ENCODE peak calls at places on chromosomes 4 and X, in seven cellular contexts. One of them, this sample, is unnamed.

GRCh38 chrX:41002021-41002420 is 83.2 kb upstream of the USP9X start:
- DNase-seq in K562: no peak
- DNase-seq in HCT116: no peak
- DNase-seq in GM12878: no peak
- DNase-seq in HepG2: peak; percentile 64
- DNase-seq in SK-N-SH: no peak
- DNase-seq in H1: no peak
- DNase-seq in this sample: no peak

GRCh38 chr4:99655315-99656081 is 2.1 kb downstream of the C4orf54 start:
- DNase-seq in GM12878: no peak
- DNase-seq in K562: no peak
- DNase-seq in HepG2: no peak
- DNase-seq in SK-N-SH: no peak
- DNase-seq in H1: no peak
- DNase-seq in HCT116: no peak
- DNase-seq in this sample: peak; percentile 63

GRCh38 chrX:17242470-17242869 is 132.5 kb upstream of the NHS start:
- DNase-seq in HCT116: peak; percentile 34
- DNase-seq in HepG2: peak; percentile 10
- DNase-seq in H1: peak; percentile 1
- DNase-seq in K562: peak; percentile 41
- DNase-seq in GM12878: no peak
- DNase-seq in SK-N-SH: peak; percentile 57
- DNase-seq in this sample: peak; percentile 66

GRCh38 chr4:3498901-3499510 is 33.2 kb downstream of the LRPAP1 start:
- DNase-seq in HCT116: no peak
- DNase-seq in GM12878: no peak
- DNase-seq in H1: no peak
- DNase-seq in K562: no peak
- DNase-seq in SK-N-SH: no peak
- DNase-seq in HepG2: no peak
- DNase-seq in this sample: no peak

GRCh38 chr4:153177841-153178240 is 26.4 kb upstream of the TRIM2 start:
- DNase-seq in HepG2: no peak
- DNase-seq in K562: no peak
- DNase-seq in H1: no peak
- DNase-seq in SK-N-SH: no peak
- DNase-seq in GM12878: no peak
- DNase-seq in HCT116: no peak
- DNase-seq in this sample: no peak

GRCh38 chr4:99790796-99791617 is 25.6 kb upstream of the DAPP1 start:
- DNase-seq in SK-N-SH: no peak
- DNase-seq in K562: no peak
- DNase-seq in HCT116: no peak
- DNase-seq in GM12878: no peak
- DNase-seq in HepG2: no peak
- DNase-seq in H1: no peak
- DNase-seq in this sample: no peak

GRCh38 chrX:9875801-9876200 is 89.6 kb downstream of the SHROOM2 start:
- DNase-seq in HCT116: no peak
- DNase-seq in K562: no peak
- DNase-seq in H1: no peak
- DNase-seq in HepG2: no peak
- DNase-seq in GM12878: no peak
- DNase-seq in SK-N-SH: no peak
- DNase-seq in this sample: no peak

GRCh38 chrX:41909068-41909467 is 14.3 kb downstream of the CASK start:
- DNase-seq in HepG2: no peak
- DNase-seq in SK-N-SH: no peak
- DNase-seq in HCT116: no peak
- DNase-seq in H1: no peak
- DNase-seq in K562: no peak
- DNase-seq in GM12878: no peak
- DNase-seq in this sample: no peak

GRCh38 chr4:157220026-157220881 is at the start of gene GRIA2:
- DNase-seq in GM12878: no peak
- DNase-seq in SK-N-SH: peak; percentile 89
- DNase-seq in K562: peak; percentile 4
- DNase-seq in HCT116: no peak
- DNase-seq in HepG2: peak; percentile 1
- DNase-seq in H1: no peak
- DNase-seq in this sample: peak; percentile 76

GRCh38 chr4:2848449-2848848 is 4.8 kb downstream of the ADD1 start:
- DNase-seq in SK-N-SH: no peak
- DNase-seq in H1: no peak
- DNase-seq in K562: peak; percentile 44
- DNase-seq in HepG2: peak; percentile 36
- DNase-seq in HCT116: no peak
- DNase-seq in GM12878: no peak
- DNase-seq in this sample: no peak

GRCh38 chrX:11336201-11336600 is 43.0 kb downstream of the AMELX start:
- DNase-seq in K562: no peak
- DNase-seq in H1: no peak
- DNase-seq in HCT116: no peak
- DNase-seq in HepG2: no peak
- DNase-seq in GM12878: no peak
- DNase-seq in SK-N-SH: no peak
- DNase-seq in this sample: no peak

GRCh38 chrX:16587776-16588175 is 62.2 kb upstream of the S100G start:
- DNase-seq in H1: no peak
- DNase-seq in HepG2: no peak
- DNase-seq in GM12878: no peak
- DNase-seq in K562: no peak
- DNase-seq in SK-N-SH: no peak
- DNase-seq in HCT116: no peak
- DNase-seq in this sample: no peak

GRCh38 chr4:106650701-106651100 is 282.1 kb upstream of the GIMD1 start:
- DNase-seq in HCT116: no peak
- DNase-seq in GM12878: no peak
- DNase-seq in SK-N-SH: no peak
- DNase-seq in HepG2: no peak
- DNase-seq in K562: no peak
- DNase-seq in H1: no peak
- DNase-seq in this sample: no peak

GRCh38 chr4:10640535-10641159 is 43.9 kb downstream of the CLNK start:
- DNase-seq in H1: no peak
- DNase-seq in HepG2: no peak
- DNase-seq in HCT116: no peak
- DNase-seq in GM12878: no peak
- DNase-seq in K562: no peak
- DNase-seq in SK-N-SH: no peak
- DNase-seq in this sample: no peak

GRCh38 chr4:30792616-30793015 is 72.4 kb downstream of the PCDH7 start:
- DNase-seq in GM12878: no peak
- DNase-seq in HepG2: no peak
- DNase-seq in K562: no peak
- DNase-seq in HCT116: no peak
- DNase-seq in H1: no peak
- DNase-seq in SK-N-SH: no peak
- DNase-seq in this sample: no peak

GRCh38 chr4:28228575-28228974 is 1367.9 kb downstream of the STIM2 start:
- DNase-seq in HCT116: no peak
- DNase-seq in HepG2: no peak
- DNase-seq in K562: no peak
- DNase-seq in H1: no peak
- DNase-seq in SK-N-SH: no peak
- DNase-seq in GM12878: no peak
- DNase-seq in this sample: no peak

GRCh38 chr4:3007724-3008123 is 44.4 kb downstream of the GRK4 start:
- DNase-seq in GM12878: no peak
- DNase-seq in HepG2: no peak
- DNase-seq in HCT116: no peak
- DNase-seq in H1: no peak
- DNase-seq in SK-N-SH: no peak
- DNase-seq in K562: no peak
- DNase-seq in this sample: no peak

GRCh38 chr4:26787461-26788340 is 72.9 kb upstream of the STIM2 start:
- DNase-seq in SK-N-SH: no peak
- DNase-seq in H1: peak; percentile 64
- DNase-seq in HCT116: peak; percentile 70
- DNase-seq in K562: peak; percentile 65
- DNase-seq in GM12878: no peak
- DNase-seq in HepG2: peak; percentile 32
- DNase-seq in this sample: peak; percentile 6

GRCh38 chrX:18938710-18939109 is 45.2 kb downstream of the PHKA2 start:
- DNase-seq in SK-N-SH: no peak
- DNase-seq in H1: no peak
- DNase-seq in K562: no peak
- DNase-seq in HCT116: no peak
- DNase-seq in GM12878: no peak
- DNase-seq in HepG2: no peak
- DNase-seq in this sample: peak; percentile 12

GRCh38 chrX:65706041-65706828 is 38.8 kb downstream of the MSN start:
- DNase-seq in H1: no peak
- DNase-seq in HCT116: no peak
- DNase-seq in HepG2: no peak
- DNase-seq in GM12878: no peak
- DNase-seq in SK-N-SH: no peak
- DNase-seq in K562: no peak
- DNase-seq in this sample: no peak

GRCh38 chrX:118864063-118864630 is 40.5 kb downstream of the ZCCHC12 start:
- DNase-seq in GM12878: no peak
- DNase-seq in K562: no peak
- DNase-seq in HepG2: no peak
- DNase-seq in HCT116: no peak
- DNase-seq in SK-N-SH: no peak
- DNase-seq in H1: no peak
- DNase-seq in this sample: no peak

GRCh38 chr4:184293552-184293951 is 75.9 kb upstream of the ENPP6 start:
- DNase-seq in GM12878: no peak
- DNase-seq in K562: no peak
- DNase-seq in HepG2: peak; percentile 46
- DNase-seq in H1: no peak
- DNase-seq in HCT116: no peak
- DNase-seq in SK-N-SH: no peak
- DNase-seq in this sample: no peak

GRCh38 chr4:33446953-33447352 is 2726.8 kb downstream of the PCDH7 start:
- DNase-seq in HepG2: no peak
- DNase-seq in K562: no peak
- DNase-seq in H1: no peak
- DNase-seq in HCT116: no peak
- DNase-seq in SK-N-SH: no peak
- DNase-seq in GM12878: no peak
- DNase-seq in this sample: no peak

GRCh38 chrX:71543316-71543715 is 10.4 kb downstream of the OGT start:
- DNase-seq in HCT116: no peak
- DNase-seq in K562: no peak
- DNase-seq in GM12878: no peak
- DNase-seq in SK-N-SH: no peak
- DNase-seq in HepG2: no peak
- DNase-seq in H1: no peak
- DNase-seq in this sample: no peak

GRCh38 chrX:12292996-12293765 is 154.9 kb downstream of the FRMPD4 start:
- DNase-seq in SK-N-SH: no peak
- DNase-seq in HepG2: no peak
- DNase-seq in GM12878: no peak
- DNase-seq in H1: no peak
- DNase-seq in K562: no peak
- DNase-seq in HCT116: no peak
- DNase-seq in this sample: no peak

GRCh38 chr4:32462944-32463343 is 1742.8 kb downstream of the PCDH7 start:
- DNase-seq in K562: peak; percentile 2
- DNase-seq in HCT116: peak; percentile 27
- DNase-seq in SK-N-SH: no peak
- DNase-seq in GM12878: no peak
- DNase-seq in H1: no peak
- DNase-seq in HepG2: peak; percentile 22
- DNase-seq in this sample: no peak

GRCh38 chrX:4239650-4240540 is 526.4 kb upstream of the PRKX start:
- DNase-seq in H1: no peak
- DNase-seq in GM12878: no peak
- DNase-seq in SK-N-SH: no peak
- DNase-seq in K562: no peak
- DNase-seq in HCT116: no peak
- DNase-seq in HepG2: no peak
- DNase-seq in this sample: peak; percentile 4
- TF ChIP-seq JUND in H1: no peak
- TF ChIP-seq JUND in GM12878: no peak
- TF ChIP-seq JUND in SK-N-SH: no peak
- TF ChIP-seq JUND in K562: no peak
- TF ChIP-seq JUND in HCT116: no peak
- TF ChIP-seq JUND in HepG2: no peak
- TF ChIP-seq JUND in this sample: no peak

GRCh38 chr4:14644568-14645282 is 357.6 kb upstream of the CPEB2 start:
- DNase-seq in HCT116: no peak
- DNase-seq in SK-N-SH: no peak
- DNase-seq in K562: no peak
- DNase-seq in HepG2: no peak
- DNase-seq in H1: no peak
- DNase-seq in GM12878: no peak
- DNase-seq in this sample: no peak
- TF ChIP-seq JUND in HCT116: no peak
- TF ChIP-seq JUND in SK-N-SH: no peak
- TF ChIP-seq JUND in K562: no peak
- TF ChIP-seq JUND in HepG2: no peak
- TF ChIP-seq JUND in H1: no peak
- TF ChIP-seq JUND in GM12878: no peak
- TF ChIP-seq JUND in this sample: no peak

GRCh38 chr4:1385373-1386340 is 20.6 kb downstream of the NKX1-1 start:
- DNase-seq in HepG2: no peak
- DNase-seq in K562: no peak
- DNase-seq in SK-N-SH: no peak
- DNase-seq in GM12878: no peak
- DNase-seq in H1: no peak
- DNase-seq in HCT116: no peak
- DNase-seq in this sample: no peak
- TF ChIP-seq JUND in HepG2: no peak
- TF ChIP-seq JUND in K562: no peak
- TF ChIP-seq JUND in SK-N-SH: no peak
- TF ChIP-seq JUND in GM12878: no peak
- TF ChIP-seq JUND in H1: no peak
- TF ChIP-seq JUND in HCT116: no peak
- TF ChIP-seq JUND in this sample: no peak

DNA sequence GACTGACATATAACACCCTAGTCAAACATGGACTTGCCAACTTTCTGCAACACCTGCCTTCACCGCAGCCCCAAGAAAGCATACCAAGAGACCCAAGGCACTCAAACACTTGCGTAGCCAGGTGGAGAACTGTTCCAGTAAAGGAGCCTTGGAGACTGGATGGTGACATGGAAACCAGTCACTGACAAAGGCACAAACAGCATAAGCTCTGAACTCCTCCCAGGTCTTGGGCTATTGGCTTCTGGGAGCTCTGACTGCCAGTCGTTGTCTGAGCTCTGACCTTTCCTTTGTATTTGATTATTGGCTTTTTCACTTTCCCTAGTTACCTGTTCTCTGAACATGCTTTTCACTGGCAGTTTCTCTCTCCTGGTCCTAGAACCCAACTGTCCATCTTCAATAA is 38.3 kb downstream of the ARAP2 start:
- DNase-seq in GM12878: no peak
- DNase-seq in H1: no peak
- DNase-seq in HepG2: no peak
- DNase-seq in HCT116: no peak
- DNase-seq in K562: no peak
- DNase-seq in SK-N-SH: peak; percentile 3
- DNase-seq in this sample: no peak
- TF ChIP-seq JUND in GM12878: no peak
- TF ChIP-seq JUND in H1: no peak
- TF ChIP-seq JUND in HepG2: no peak
- TF ChIP-seq JUND in HCT116: no peak
- TF ChIP-seq JUND in K562: no peak
- TF ChIP-seq JUND in SK-N-SH: no peak
- TF ChIP-seq JUND in this sample: no peak

GRCh38 chr4:165751882-165752281 is 121.2 kb upstream of the TLL1 start:
- DNase-seq in HepG2: no peak
- DNase-seq in H1: no peak
- DNase-seq in GM12878: no peak
- DNase-seq in HCT116: no peak
- DNase-seq in K562: no peak
- DNase-seq in SK-N-SH: no peak
- DNase-seq in this sample: no peak
- TF ChIP-seq JUND in HepG2: no peak
- TF ChIP-seq JUND in H1: no peak
- TF ChIP-seq JUND in GM12878: no peak
- TF ChIP-seq JUND in HCT116: no peak
- TF ChIP-seq JUND in K562: no peak
- TF ChIP-seq JUND in SK-N-SH: no peak
- TF ChIP-seq JUND in this sample: no peak